ENCODE peak calls at places on chromosome 19, in four cellular contexts. W is thoracic aorta, A is body of pancreas, O is omental fat pad. N is an unnamed sample.

GRCh38 chr19:47444388-47444821 is 25.1 kb upstream of the MEIS3 start:
- DNase-seq in W (no peak), A (no peak), O (no peak), N (peak)

GRCh38 chr19:48419158-48419920 is 25.9 kb downstream of the GRIN2D start:
- DNase-seq in W (no peak), A (no peak), O (no peak), N (no peak)

GRCh38 chr19:47813304-47813994 is 8.3 kb upstream of the CRX start:
- DNase-seq in W (no peak), A (peak), O (peak), N (peak)

GRCh38 chr19:6210091-6210490 is 69.7 kb downstream of the MLLT1 start:
- DNase-seq in W (no peak), A (no peak), O (no peak), N (no peak)

GRCh38 chr19:13099073-13099999 is 3.3 kb downstream of the LYL1 start:
- DNase-seq in W (no peak), A (no peak), O (no peak), N (no peak)

GRCh38 chr19:861099-861755 is 1.8 kb downstream of the CFD start:
- DNase-seq in W (no peak), A (no peak), O (no peak), N (no peak)

GRCh38 chr19:51480590-51480989 is 2.3 kb downstream of the CEACAM18 start:
- DNase-seq in W (no peak), A (no peak), O (no peak), N (no peak)

GRCh38 chr19:3403489-3404323 is 37.3 kb downstream of the NFIC start:
- DNase-seq in W (peak), A (peak), O (peak), N (no peak)

GRCh38 chr19:55486971-55487883 is 1.0 kb upstream of the SSC5D start:
- DNase-seq in W (no peak), A (no peak), O (peak), N (no peak)

GRCh38 chr19:49684251-49684982 is 5.0 kb upstream of the ADM5 start:
- DNase-seq in W (no peak), A (no peak), O (no peak), N (no peak)

GRCh38 chr19:39514840-39515550 is at the start of gene SELENOV:
- DNase-seq in W (no peak), A (no peak), O (no peak), N (no peak)

GRCh38 chr19:1851581-1852293 is 3.5 kb upstream of the REXO1 start:
- DNase-seq in W (no peak), A (no peak), O (no peak), N (no peak)

GRCh38 chr19:52494518-52494917 is 33.0 kb upstream of the ZNF808 start:
- DNase-seq in W (no peak), A (no peak), O (no peak), N (no peak)

GRCh38 chr19:50551713-50552187 is 16.5 kb downstream of the LRRC4B start:
- DNase-seq in W (no peak), A (no peak), O (no peak), N (no peak)

GRCh38 chr19:47707135-47707925 is 5.9 kb upstream of the EHD2 start:
- DNase-seq in W (no peak), A (peak), O (peak), N (no peak)

GRCh38 chr19:18479964-18480723 is 41.7 kb downstream of the ELL start:
- DNase-seq in W (peak), A (no peak), O (no peak), N (no peak)

GRCh38 chr19:46492841-46493235 is 2.8 kb downstream of the PNMA8B start:
- DNase-seq in W (no peak), A (no peak), O (no peak), N (no peak)

GRCh38 chr19:18685597-18686164 is 2.2 kb downstream of the CRTC1 start:
- DNase-seq in W (no peak), A (no peak), O (no peak), N (no peak)

GRCh38 chr19:37817180-37817911 is 38.0 kb upstream of the ZNF573 start:
- DNase-seq in W (peak), A (peak), O (peak), N (peak)

GRCh38 chr19:44644391-44645016 is 794 bp downstream of the PVR start:
- DNase-seq in W (no peak), A (peak), O (no peak), N (no peak)

GRCh38 chr19:4993683-4994082 is 24.8 kb downstream of the KDM4B start:
- DNase-seq in W (no peak), A (no peak), O (no peak), N (no peak)

GRCh38 chr19:46787331-46788100 is 878 bp downstream of the SLC1A5 start:
- DNase-seq in W (no peak), A (peak), O (no peak), N (no peak)

GRCh38 chr19:4431808-4432674 is 25.6 kb downstream of the UBXN6 start:
- DNase-seq in W (no peak), A (no peak), O (no peak), N (no peak)

GRCh38 chr19:45973564-45974338 is at the start of gene NOVA2:
- DNase-seq in W (no peak), A (peak), O (no peak), N (no peak)

GRCh38 chr19:6862673-6863078 is 24.7 kb upstream of the ADGRE1 start:
- DNase-seq in W (no peak), A (peak), O (peak), N (peak)

GRCh38 chr19:24054044-24054935 is 32.7 kb upstream of the ZNF254 start:
- DNase-seq in W (no peak), A (no peak), O (no peak), N (no peak)

GRCh38 chr19:49437231-49437630 is 4.1 kb downstream of the SLC17A7 start:
- DNase-seq in W (no peak), A (no peak), O (no peak), N (no peak)

GRCh38 chr19:18603255-18603957 is 3.2 kb downstream of the CRLF1 start:
- DNase-seq in W (no peak), A (no peak), O (no peak), N (no peak)

GRCh38 chr19:49475995-49476880 is 2.2 kb downstream of the FLT3LG start:
- DNase-seq in W (no peak), A (no peak), O (no peak), N (peak)

GRCh38 chr19:10450853-10451609 is 30.7 kb downstream of the PDE4A start:
- DNase-seq in W (no peak), A (no peak), O (no peak), N (no peak)

GRCh38 chr19:55070755-55071502 is 4.7 kb upstream of the EPS8L1 start:
- DNase-seq in W (no peak), A (no peak), O (no peak), N (no peak)

GRCh38 chr19:44190020-44190419 is 22.3 kb upstream of the ZNF227 start:
- DNase-seq in W (no peak), A (no peak), O (no peak), N (no peak)

GRCh38 chr19:43936219-43936618 is 1.1 kb upstream of the ZNF45 start:
- DNase-seq in W (no peak), A (no peak), O (no peak), N (no peak)

GRCh38 chr19:55519461-55520311 is 17.2 kb downstream of the SBK2 start:
- DNase-seq in W (no peak), A (no peak), O (no peak), N (no peak)

GRCh38 chr19:48636859-48637448 is at the start of gene DBP:
- DNase-seq in W (no peak), A (no peak), O (no peak), N (peak)

GRCh38 chr19:52307275-52307674 is 10.3 kb downstream of the ZNF480 start:
- DNase-seq in W (no peak), A (no peak), O (no peak), N (no peak)

DNA sequence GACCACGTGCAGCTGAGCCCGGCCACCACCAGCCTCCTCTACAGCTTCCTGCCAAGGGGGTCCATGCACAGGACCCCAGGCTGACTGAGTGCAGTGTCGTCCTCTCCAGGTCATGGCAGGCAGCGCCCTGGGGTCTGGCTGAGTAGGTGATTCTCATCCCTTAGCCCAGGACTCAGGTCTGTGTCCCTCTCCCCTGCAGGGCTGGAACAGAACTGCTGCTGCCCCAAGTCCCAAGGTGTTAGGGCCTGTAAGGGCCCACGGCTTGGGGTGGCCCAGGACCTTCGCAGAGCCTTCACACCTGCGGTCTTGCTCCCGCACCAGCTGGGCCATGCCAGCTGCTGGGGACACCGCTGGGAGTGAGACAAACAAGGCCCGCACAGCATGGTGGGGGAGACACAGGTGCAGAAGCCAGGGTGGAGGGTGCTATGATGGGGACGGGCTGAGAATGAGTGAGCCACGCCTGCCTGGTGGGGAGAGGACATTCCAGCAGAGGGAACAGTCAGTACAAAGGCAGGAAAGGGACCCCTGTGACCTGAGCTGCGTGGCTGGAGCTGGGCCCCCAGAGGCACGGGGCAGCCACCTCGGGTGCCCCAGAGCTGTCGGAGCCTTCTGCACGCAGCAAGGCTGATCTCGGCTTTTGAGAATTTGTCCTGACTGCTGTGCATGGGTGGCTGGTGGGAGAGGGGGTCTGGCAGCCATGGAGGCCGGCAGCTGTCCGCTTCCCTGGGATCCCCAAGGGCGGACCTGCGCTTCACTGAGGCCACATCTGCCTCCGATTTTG is 11.9 kb downstream of the PLEKHF1 start:
- DNase-seq in W (no peak), A (no peak), O (no peak), N (no peak)
- TF ChIP-seq CTCF in W (no peak), A (no peak), O (no peak), N (no peak)

DNA sequence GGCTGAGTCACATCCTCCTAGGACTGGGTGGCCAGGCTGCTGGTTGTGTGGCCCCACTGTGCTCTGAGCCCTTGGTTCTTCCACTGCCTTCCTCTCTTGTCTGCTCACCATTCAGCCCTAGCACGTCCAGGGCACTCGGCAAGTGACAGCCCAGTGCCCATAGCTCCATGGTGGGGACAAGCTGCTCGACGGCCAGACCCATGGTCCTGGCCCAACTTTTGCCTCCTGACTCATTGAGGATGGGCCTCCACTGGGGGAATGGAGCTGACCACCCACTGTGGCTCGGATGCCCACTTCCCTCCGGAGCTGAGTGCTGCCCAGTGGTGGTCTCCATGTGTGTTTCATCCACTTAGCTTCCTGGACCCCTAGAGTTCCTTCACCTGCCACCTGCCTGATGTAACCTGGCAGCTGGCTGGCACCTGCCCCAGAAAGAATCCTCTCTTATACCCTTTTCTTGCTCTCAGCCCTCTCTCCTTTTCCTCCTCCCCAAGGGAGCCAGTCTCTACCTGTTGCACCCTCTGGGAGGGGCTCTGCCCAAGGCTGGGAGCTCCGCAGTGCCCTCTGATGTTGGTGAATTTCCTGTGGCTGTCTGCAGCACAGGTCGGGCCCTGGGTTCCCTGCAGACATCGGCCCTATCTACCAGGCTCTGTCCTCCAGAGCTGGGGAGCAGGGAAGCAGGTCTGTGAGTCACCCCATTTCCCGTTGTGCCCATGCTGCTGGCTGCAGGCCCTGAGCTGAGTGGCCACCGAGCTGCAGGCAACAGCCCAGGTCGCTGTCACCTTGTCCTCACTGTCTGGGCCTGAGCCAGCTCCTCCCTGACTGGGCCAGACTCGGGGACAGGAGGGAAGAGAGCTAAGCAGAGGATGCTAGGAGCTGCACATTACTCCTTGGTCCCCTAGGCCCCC is 7.4 kb downstream of the CHST8 start:
- DNase-seq in W (no peak), A (no peak), O (no peak), N (no peak)
- TF ChIP-seq CTCF in W (no peak), A (no peak), O (no peak), N (no peak)

DNA sequence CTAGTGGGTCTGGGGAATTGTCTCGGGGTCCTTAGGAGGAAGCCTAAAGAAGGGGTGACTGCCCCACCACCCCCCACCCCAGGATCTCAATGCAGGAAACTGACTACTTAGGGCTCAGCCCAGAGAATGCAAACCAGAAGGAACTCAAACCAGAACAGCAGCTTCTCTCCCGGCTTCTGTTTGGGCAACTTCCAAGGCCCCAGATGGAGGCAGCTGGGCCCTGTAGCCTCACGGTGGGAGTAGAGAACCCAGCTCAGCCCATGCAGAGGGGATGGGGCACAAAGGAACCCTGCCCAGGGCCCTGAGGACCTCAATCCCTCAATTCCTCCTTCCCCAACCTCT is 2.3 kb downstream of the ADGRE5 start:
- DNase-seq in W (no peak), A (no peak), O (no peak), N (no peak)
- TF ChIP-seq CTCF in W (no peak), A (no peak), O (no peak), N (no peak)

GRCh38 chr19:20565321-20566018 is at the start of gene ZNF737:
- DNase-seq in W (peak), A (peak), O (peak), N (peak)
- TF ChIP-seq CTCF in W (peak), A (peak), O (no peak), N (peak)

DNA sequence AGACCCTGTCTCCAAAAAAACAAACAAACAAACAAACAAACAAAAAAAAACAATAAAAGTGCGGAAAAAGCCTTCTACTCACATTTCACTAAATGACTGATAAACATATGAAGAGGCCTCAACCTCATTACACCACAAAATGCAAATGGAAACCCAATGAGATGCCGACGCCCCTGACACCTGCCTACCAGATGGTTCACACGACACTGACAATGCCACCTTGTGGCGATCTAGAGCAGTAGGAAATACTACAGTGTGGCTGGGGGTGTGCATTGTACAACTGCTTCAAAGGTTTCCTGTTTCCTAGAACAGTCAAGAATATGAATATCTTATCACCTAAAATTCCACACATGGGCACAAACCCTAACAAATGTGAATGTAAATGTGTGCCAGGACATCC is 14.0 kb downstream of the SCGB2B2 start:
- DNase-seq in W (no peak), A (peak), O (no peak), N (no peak)
- TF ChIP-seq CTCF in W (no peak), A (peak), O (no peak), N (no peak)

GRCh38 chr19:32203161-32203560 is 142.2 kb upstream of the ZNF507 start:
- DNase-seq in W (no peak), A (no peak), O (no peak), N (no peak)

GRCh38 chr19:32201661-32202060 is 143.7 kb upstream of the ZNF507 start:
- DNase-seq in W (no peak), A (no peak), O (no peak), N (no peak)

GRCh38 chr19:32208060-32208459 is 137.3 kb upstream of the ZNF507 start:
- DNase-seq in W (no peak), A (no peak), O (no peak), N (no peak)

GRCh38 chr19:32202244-32202643 is 143.2 kb upstream of the ZNF507 start:
- DNase-seq in W (no peak), A (no peak), O (no peak), N (no peak)

DNA sequence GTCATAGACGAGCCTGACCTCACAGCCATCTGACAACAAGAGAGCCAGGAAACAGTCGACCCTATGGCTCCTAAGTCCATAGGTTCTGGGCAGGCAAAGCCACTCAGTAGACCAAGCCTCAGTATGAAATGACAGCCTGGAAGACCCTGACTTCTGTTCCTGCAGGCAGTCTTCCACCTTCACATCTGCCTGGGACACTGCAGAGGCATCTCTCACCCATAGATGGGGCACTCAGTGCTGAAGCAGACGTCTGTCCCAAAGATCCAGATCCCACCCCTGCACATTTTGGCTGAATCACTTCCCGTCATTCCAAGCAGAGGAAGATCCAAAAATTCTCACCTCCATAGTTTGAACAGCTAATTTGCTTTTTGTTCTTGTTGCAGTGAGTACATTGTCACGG is 139.3 kb upstream of the ZNF507 start:
- DNase-seq in W (no peak), A (no peak), O (no peak), N (no peak)
- TF ChIP-seq CTCF in W (no peak), A (no peak), O (no peak), N (no peak)

DNA sequence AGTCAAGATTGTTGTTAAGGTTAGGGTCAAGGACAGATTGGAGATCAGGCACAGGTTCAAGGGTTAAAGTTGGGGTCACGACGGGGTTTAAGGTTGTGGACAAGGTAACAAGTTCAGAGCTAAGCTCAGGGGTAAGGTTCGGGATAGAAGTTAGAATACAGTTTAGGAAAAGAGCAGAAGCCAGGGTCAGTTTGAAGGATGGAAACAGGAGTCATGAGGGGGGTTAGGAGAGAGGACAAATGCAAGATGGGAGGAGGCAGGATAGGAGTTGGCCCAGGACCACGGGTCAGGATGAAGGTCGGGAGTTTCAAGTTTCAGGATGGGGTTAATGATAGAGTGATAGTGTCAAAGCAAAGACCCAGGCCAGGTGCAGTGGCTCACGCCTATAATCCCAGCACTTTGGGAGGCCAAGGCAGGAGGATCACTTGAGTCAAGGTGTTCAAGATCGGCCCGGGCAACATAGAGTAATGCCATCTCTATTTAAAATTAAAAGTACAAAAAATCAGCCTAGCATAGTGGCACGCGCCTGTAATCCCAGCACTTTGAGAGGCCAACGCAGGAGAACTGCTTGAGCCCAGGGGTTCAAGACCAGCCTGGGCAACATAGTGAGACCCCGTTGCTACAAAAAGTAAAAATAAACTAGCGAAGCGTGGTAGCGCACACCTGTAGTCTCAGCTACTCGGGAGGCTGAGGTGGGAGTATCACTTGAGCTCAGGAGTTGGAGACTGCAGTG is 7.7 kb downstream of the NPHS1 start:
- DNase-seq in W (no peak), A (no peak), O (no peak), N (no peak)
- TF ChIP-seq CTCF in W (no peak), A (no peak), O (no peak), N (no peak)

GRCh38 chr19:57903298-57904174 is 12.9 kb downstream of the ZNF417 start:
- DNase-seq in W (no peak), A (no peak), O (no peak), N (no peak)
- TF ChIP-seq CTCF in W (no peak), A (peak), O (no peak), N (peak)

N was measured in mesothelial cell of epicardium.